ENCODE peak calls at places on chromosomes 1 and 21, in five cellular contexts. O is heart right ventricle, E is foreskin keratinocyte, N is body of pancreas, M is mammary epithelial cell. I is an unnamed sample.

GRCh38 chr1:20466231-20466630 is 19.8 kb downstream of the CAMK2N1 start:
- DNase-seq in O (no peak), E (no peak), N (no peak), M (no peak), I (no peak)

GRCh38 chr1:117857434-117857833 is 72.0 kb downstream of the GDAP2 start:
- DNase-seq in O (no peak), E (no peak), N (no peak), M (no peak), I (no peak)

GRCh38 chr1:235734335-235734734 is 84.8 kb upstream of the GNG4 start:
- DNase-seq in O (no peak), E (no peak), N (no peak), M (peak), I (no peak)

GRCh38 chr21:34688145-34688544 is 19.4 kb downstream of the CLIC6 start:
- DNase-seq in O (peak), E (no peak), N (no peak), M (no peak), I (peak)

GRCh38 chr1:154943649-154944421 is 7.3 kb upstream of the PMVK start:
- DNase-seq in O (no peak), E (no peak), N (no peak), M (no peak), I (peak)

GRCh38 chr1:31755197-31755611 is 8.9 kb downstream of the ADGRB2 start:
- DNase-seq in O (peak), E (peak), N (no peak), M (no peak), I (no peak)

GRCh38 chr1:89166705-89167104 is 9.1 kb downstream of the GBP7 start:
- DNase-seq in O (no peak), E (no peak), N (no peak), M (no peak), I (no peak)

GRCh38 chr1:19563336-19564097 is 78.2 kb upstream of the CAPZB start:
- DNase-seq in O (peak), E (no peak), N (peak), M (peak), I (no peak)

GRCh38 chr1:97942161-97943123 is 21.6 kb upstream of the DPYD start:
- DNase-seq in O (no peak), E (no peak), N (no peak), M (no peak), I (no peak)

GRCh38 chr1:35369922-35370671 is 101.6 kb downstream of the ZMYM4 start:
- DNase-seq in O (peak), E (no peak), N (peak), M (no peak), I (no peak)

GRCh38 chr1:60621524-60621923 is 460.8 kb upstream of the NFIA start:
- DNase-seq in O (no peak), E (no peak), N (peak), M (no peak), I (no peak)

GRCh38 chr1:8818325-8818775 is 910 bp upstream of the RERE start:
- DNase-seq in O (peak), E (peak), N (peak), M (peak), I (no peak)

GRCh38 chr1:47459263-47459788 is 21.5 kb downstream of the FOXD2 start:
- DNase-seq in O (no peak), E (no peak), N (no peak), M (no peak), I (no peak)

GRCh38 chr1:236156512-236157208 is 14.3 kb downstream of the GPR137B start:
- DNase-seq in O (no peak), E (no peak), N (no peak), M (no peak), I (no peak)

GRCh38 chr1:221164029-221164428 is 284.8 kb downstream of the HLX start:
- DNase-seq in O (no peak), E (no peak), N (no peak), M (no peak), I (no peak)

GRCh38 chr1:6466023-6466422 is at the start of gene TNFRSF25:
- DNase-seq in O (no peak), E (no peak), N (no peak), M (no peak), I (no peak)

GRCh38 chr1:208183977-208184901 is 59.9 kb downstream of the PLXNA2 start:
- DNase-seq in O (no peak), E (peak), N (no peak), M (peak), I (no peak)

GRCh38 chr1:26602378-26602959 is 72.9 kb downstream of the RPS6KA1 start:
- DNase-seq in O (peak), E (peak), N (peak), M (peak), I (peak)

GRCh38 chr1:39524591-39525365 is 33.3 kb downstream of the BMP8A start:
- DNase-seq in O (no peak), E (no peak), N (no peak), M (no peak), I (no peak)

DNA sequence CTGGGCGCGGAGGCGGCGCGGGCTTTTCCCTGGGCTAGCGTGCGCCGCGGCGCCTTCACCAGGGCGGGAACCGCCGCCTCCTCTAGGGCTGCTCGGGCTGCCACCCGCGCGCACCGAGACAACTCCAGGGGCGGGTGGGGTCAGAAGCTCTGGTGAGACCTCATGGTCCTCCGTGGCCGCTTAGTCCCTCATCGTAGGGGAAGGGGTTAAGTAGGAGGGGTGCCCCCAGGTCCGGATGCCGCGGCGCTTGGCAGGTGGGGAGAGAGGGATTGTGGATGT is 559 bp downstream of the SERTAD4 start:
- DNase-seq in O (no peak), E (no peak), N (no peak), M (no peak), I (peak)
- H3K27ac ChIP-seq in O (peak), E (no peak), N (no peak), M (peak), I (no peak)

DNA sequence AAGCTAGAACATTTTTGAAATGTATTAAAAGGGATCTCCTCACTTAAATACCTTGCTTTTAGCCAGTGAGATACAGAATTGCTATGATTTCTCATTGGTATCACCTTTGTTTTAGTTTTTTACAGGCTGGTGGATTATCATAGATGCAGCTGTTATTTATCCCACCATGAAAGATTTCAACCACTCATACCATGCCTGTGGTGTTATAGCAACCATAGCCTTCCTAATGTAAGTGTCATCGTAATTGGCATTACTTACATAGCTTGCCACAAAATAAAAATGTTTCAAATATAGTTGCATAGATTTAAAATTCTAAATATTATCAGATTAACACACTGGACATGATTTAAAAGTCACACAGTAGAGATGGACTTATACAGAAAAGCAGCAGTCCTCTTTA is 4.7 kb downstream of the TMEM50A start:
- DNase-seq in O (no peak), E (no peak), N (no peak), M (no peak), I (no peak)
- H3K27ac ChIP-seq in O (no peak), E (no peak), N (no peak), M (no peak), I (no peak)

DNA sequence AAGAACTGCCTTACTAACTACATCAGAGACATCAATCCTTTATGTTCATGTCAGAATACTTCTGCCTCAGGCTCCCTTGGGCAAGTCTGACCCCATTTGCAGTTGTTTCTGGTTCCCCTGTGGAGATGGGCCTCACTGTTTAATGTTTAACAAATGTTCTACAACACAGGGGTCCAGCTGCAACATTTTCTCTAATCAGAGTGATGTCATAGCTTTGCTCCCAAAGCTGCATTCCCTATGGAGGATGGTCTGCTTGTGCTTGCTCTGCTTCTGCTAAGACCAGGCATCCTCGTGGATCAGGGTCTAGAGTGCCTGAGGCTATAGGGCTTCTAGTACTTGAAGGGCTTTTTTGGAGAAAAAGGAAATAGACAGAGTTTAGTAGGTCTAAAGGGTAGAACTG is 1071.2 kb downstream of the TTLL7 start:
- DNase-seq in O (no peak), E (no peak), N (no peak), M (no peak), I (no peak)
- H3K27ac ChIP-seq in O (no peak), E (no peak), N (no peak), M (no peak), I (no peak)

GRCh38 chr1:214427871-214428277 is 123.5 kb downstream of the PTPN14 start:
- DNase-seq in O (no peak), E (peak), N (no peak), M (peak), I (no peak)
- H3K27ac ChIP-seq in O (no peak), E (peak), N (no peak), M (peak), I (no peak)

GRCh38 chr1:171313319-171313834 is 606 bp upstream of the FMO4 start:
- DNase-seq in O (no peak), E (no peak), N (no peak), M (no peak), I (no peak)

GRCh38 chr1:171311771-171312558 is 2.0 kb upstream of the FMO4 start:
- DNase-seq in O (no peak), E (no peak), N (no peak), M (no peak), I (no peak)

GRCh38 chr1:171310661-171311087 is 3.3 kb upstream of the FMO4 start:
- DNase-seq in O (no peak), E (no peak), N (no peak), M (peak), I (no peak)

DNA sequence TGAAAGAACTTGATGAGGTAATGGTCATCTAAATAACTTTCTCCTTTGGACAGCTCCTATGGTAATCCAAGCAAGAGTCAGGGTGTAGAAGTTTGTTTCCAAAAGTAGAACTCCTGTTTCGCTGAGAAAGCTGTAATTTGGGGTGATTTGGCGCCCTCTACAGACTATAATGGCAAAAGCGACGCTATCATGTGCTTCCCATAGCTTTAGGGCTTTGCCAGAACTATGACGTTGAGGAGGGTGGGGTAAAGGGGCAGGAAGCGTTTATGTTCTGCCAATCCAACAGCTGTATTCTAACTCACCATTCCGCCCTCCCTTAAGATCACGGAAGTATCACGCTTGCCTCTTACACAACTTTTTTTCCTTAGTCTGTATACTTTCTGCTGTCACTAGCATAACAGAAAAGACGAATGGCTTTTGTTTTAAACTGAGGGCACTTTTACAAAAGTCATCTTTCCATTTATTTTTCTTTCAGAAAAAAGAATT is at the start of gene FMO4:
- DNase-seq in O (peak), E (peak), N (peak), M (peak), I (peak)
- H3K27ac ChIP-seq in O (peak), E (peak), N (peak), M (peak), I (peak)

GRCh38 chr21:42039911-42040351 is 29.8 kb upstream of the ZBTB21 start:
- DNase-seq in O (no peak), E (no peak), N (no peak), M (no peak), I (no peak)
- H3K27ac ChIP-seq in O (peak), E (peak), N (peak), M (peak), I (no peak)

GRCh38 chr1:91592716-91593477 is 92.2 kb downstream of the CDC7 start:
- DNase-seq in O (no peak), E (no peak), N (no peak), M (no peak), I (no peak)
- H3K27ac ChIP-seq in O (no peak), E (no peak), N (no peak), M (no peak), I (no peak)

GRCh38 chr21:36466061-36466511 is 13.8 kb downstream of the CLDN14 start:
- DNase-seq in O (no peak), E (no peak), N (no peak), M (no peak), I (no peak)
- H3K27ac ChIP-seq in O (no peak), E (no peak), N (no peak), M (no peak), I (no peak)

DNA sequence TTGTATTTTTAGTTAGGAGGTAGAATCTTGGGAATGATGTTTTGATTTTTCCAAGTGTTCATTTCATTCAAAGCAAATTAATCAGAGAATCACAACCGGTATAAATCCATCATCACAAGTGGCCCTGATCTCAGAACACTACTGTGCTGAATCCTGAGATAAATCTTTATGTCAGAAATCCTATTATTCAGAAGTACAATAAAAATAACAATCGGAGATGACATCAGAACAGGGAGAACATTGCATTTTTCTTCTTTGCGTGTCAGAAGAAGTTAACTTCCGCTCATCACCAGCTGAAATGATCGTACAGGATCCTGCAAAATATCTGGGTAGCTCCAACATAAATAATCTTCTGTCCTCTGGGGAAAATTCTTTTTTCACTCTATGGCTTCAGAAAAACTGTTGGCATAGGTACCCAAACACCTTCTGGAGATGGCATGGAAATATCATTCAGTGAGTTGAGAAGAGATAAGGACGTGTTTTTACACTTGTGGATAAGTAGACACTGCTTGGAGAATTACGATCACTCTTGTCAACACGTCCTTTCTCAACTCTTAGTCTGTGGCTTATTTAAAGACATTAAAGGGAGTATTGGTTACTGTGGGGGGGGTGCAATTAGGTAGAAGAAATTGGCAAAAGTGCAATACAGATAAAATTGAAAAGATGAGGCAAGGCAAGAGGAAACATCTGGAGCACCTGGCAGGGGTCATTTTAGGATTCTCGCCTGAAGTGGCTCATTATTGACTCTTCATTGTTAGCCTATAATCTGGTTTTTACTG is 46.9 kb upstream of the SMYD2 start:
- DNase-seq in O (no peak), E (no peak), N (no peak), M (no peak), I (no peak)
- H3K27ac ChIP-seq in O (no peak), E (no peak), N (no peak), M (no peak), I (no peak)

GRCh38 chr1:209428241-209428921 is 155.1 kb upstream of the CAMK1G start:
- DNase-seq in O (no peak), E (peak), N (no peak), M (peak), I (no peak)

GRCh38 chr1:209425959-209426358 is 157.6 kb upstream of the CAMK1G start:
- DNase-seq in O (no peak), E (no peak), N (no peak), M (no peak), I (no peak)

GRCh38 chr1:209430107-209430506 is 153.4 kb upstream of the CAMK1G start:
- DNase-seq in O (no peak), E (peak), N (no peak), M (no peak), I (no peak)

GRCh38 chr1:209427277-209427676 is 156.2 kb upstream of the CAMK1G start:
- DNase-seq in O (no peak), E (peak), N (no peak), M (no peak), I (no peak)

DNA sequence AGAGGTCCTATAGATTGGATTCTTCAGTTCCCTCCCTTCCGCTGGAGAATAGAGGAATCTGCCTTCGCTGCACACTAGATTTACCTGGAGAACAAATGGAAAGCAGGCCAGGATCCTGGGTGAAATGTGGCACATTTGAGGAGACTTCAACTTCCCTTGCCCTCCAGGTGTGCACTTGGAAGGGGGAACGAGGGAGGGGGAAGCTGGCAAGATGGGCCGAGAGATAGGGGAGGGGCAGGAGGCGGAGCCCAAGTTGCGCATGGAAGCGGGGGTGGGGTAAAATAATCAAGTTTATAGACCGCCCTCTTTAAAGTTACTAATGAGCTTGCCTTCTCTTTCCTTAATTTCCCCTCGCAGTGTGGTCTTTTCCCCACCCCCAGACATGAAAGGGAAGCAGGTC is 155.7 kb upstream of the CAMK1G start:
- DNase-seq in O (no peak), E (peak), N (no peak), M (peak), I (no peak)
- H3K27ac ChIP-seq in O (no peak), E (peak), N (no peak), M (peak), I (no peak)